ENCODE peak calls at places on chromosomes 2 and 18, in eight cellular contexts. H is cardiac muscle cell; V is NCI-H82; P is epithelial cell of esophagus; C is T-helper 2 cell; A is activated CD4-positive, alpha-beta T cell treated with anti-CD3 and anti-CD28 coated beads, Interleukin-2, amount 50 U/mL, for 1 hour; T is stimulated activated naive CD4-positive, alpha-beta T cell; U is GM23248. O is an unnamed sample.

GRCh38 chr2:235557903-235558302 is 64.1 kb downstream of the AGAP1 start:
- DNase-seq in T (no peak), V (no peak), H (no peak), U (no peak), A (no peak), P (no peak), C (no peak), O (no peak)

GRCh38 chr2:18516112-18516511 is 44.3 kb downstream of the RDH14 start:
- DNase-seq in A (no peak), C (no peak), U (peak), V (no peak), H (peak), T (no peak), P (no peak), O (no peak)

GRCh38 chr2:168136392-168136977 is 110.9 kb downstream of the STK39 start:
- DNase-seq in A (no peak), P (peak), C (peak), H (peak), V (peak), U (peak), T (no peak), O (peak)

GRCh38 chr2:227285741-227286140 is 39.3 kb upstream of the MFF start:
- DNase-seq in T (no peak), A (no peak), H (no peak), P (no peak), C (no peak), U (no peak), V (no peak), O (no peak)

GRCh38 chr2:180012523-180012922 is 5.4 kb upstream of the CWC22 start:
- DNase-seq in T (no peak), U (peak), H (peak), C (no peak), V (no peak), P (peak), A (no peak), O (peak)

GRCh38 chr2:85847051-85847588 is 41.7 kb downstream of the ST3GAL5 start:
- DNase-seq in A (no peak), P (no peak), H (no peak), T (no peak), V (no peak), U (no peak), C (no peak), O (no peak)

GRCh38 chr2:55779459-55780421 is 86.1 kb upstream of the PNPT1 start:
- DNase-seq in H (peak), T (no peak), P (peak), A (no peak), U (peak), C (no peak), V (peak), O (peak)

GRCh38 chr2:188776634-188777033 is 197.5 kb upstream of the COL3A1 start:
- DNase-seq in P (peak), A (no peak), H (peak), T (no peak), U (peak), V (peak), C (no peak), O (peak)

GRCh38 chr18:63320041-63320689 is 596 bp upstream of the BCL2 start:
- DNase-seq in P (peak), H (peak), A (peak), U (peak), V (peak), T (peak), C (peak), O (peak)

GRCh38 chr2:118902279-118903028 is 39.5 kb upstream of the MARCO start:
- DNase-seq in T (no peak), U (no peak), H (no peak), A (no peak), P (no peak), C (no peak), V (no peak), O (no peak)

GRCh38 chr2:180205616-180206271 is 198.6 kb upstream of the CWC22 start:
- DNase-seq in H (no peak), T (no peak), V (no peak), A (no peak), C (no peak), P (no peak), U (no peak), O (no peak)

GRCh38 chr2:18585526-18585925 is 3.8 kb downstream of the NT5C1B start:
- DNase-seq in P (peak), C (no peak), H (no peak), A (no peak), U (peak), T (no peak), V (no peak), O (peak)

GRCh38 chr2:127428815-127429109 is 10.5 kb downstream of the PROC start:
- DNase-seq in A (no peak), P (no peak), C (no peak), V (no peak), T (no peak), U (no peak), H (no peak), O (no peak)

GRCh38 chr2:179022685-179023084 is 27.3 kb downstream of the CCDC141 start:
- DNase-seq in T (no peak), P (no peak), U (no peak), A (no peak), C (no peak), V (no peak), H (no peak), O (no peak)

GRCh38 chr18:68608861-68609465 is 105.9 kb downstream of the TMX3 start:
- DNase-seq in T (no peak), V (no peak), H (no peak), P (no peak), C (no peak), A (no peak), U (no peak), O (no peak)

GRCh38 chr2:224220581-224221255 is 181.2 kb downstream of the FAM124B start:
- DNase-seq in C (no peak), T (no peak), A (no peak), P (peak), U (peak), H (no peak), V (no peak), O (peak)

GRCh38 chr2:118658581-118659248 is 188.7 kb downstream of the EN1 start:
- DNase-seq in A (no peak), P (no peak), C (no peak), U (peak), T (no peak), V (no peak), H (no peak), O (no peak)

GRCh38 chr2:40242315-40242714 is 209.6 kb downstream of the SLC8A1 start:
- DNase-seq in H (no peak), P (no peak), T (no peak), A (no peak), V (no peak), C (no peak), U (no peak), O (no peak)

GRCh38 chr2:237734905-237735623 is 63.5 kb upstream of the RBM44 start:
- DNase-seq in P (no peak), H (no peak), T (no peak), V (no peak), A (no peak), U (no peak), C (no peak), O (no peak)

GRCh38 chr2:136246086-136246669 is 128.2 kb upstream of the CXCR4 start:
- DNase-seq in T (no peak), A (no peak), H (peak), P (peak), V (no peak), C (no peak), U (peak), O (peak)

GRCh38 chr2:23606968-23607367 is 222.0 kb downstream of the KLHL29 start:
- DNase-seq in V (no peak), T (no peak), A (no peak), C (no peak), U (peak), H (peak), P (peak), O (peak)

GRCh38 chr2:219689676-219690628 is 62.5 kb downstream of the SLC4A3 start:
- DNase-seq in C (peak), V (peak), U (peak), H (peak), T (peak), P (peak), A (peak), O (peak)

GRCh38 chr2:168157926-168158325 is 89.5 kb downstream of the STK39 start:
- DNase-seq in U (peak), T (no peak), C (no peak), V (peak), H (peak), P (peak), A (no peak), O (no peak)

O was measured in bronchial epithelial cell.